ENCODE peak calls at places on chromosomes 13 and 19, in ten cellular contexts. L, X, D, Y, F, W, O, E, U and C are unnamed samples.

GRCh38 chr19:16371540-16371986 is 46.9 kb downstream of the KLF2 start:
- DNase-seq in L (peak), X (peak), D (no peak), Y (no peak), F (no peak), W (peak), O (no peak), E (peak), U (no peak), C (no peak)

GRCh38 chr19:10603084-10603872 is 16.2 kb upstream of the AP1M2 start:
- DNase-seq in L (peak), X (peak), D (peak), Y (peak), F (no peak), W (peak), O (no peak), E (peak), U (no peak), C (no peak)

GRCh38 chr19:4234142-4234861 is 5.0 kb downstream of the EBI3 start:
- DNase-seq in L (no peak), X (no peak), D (peak), Y (no peak), F (no peak), W (no peak), O (no peak), E (no peak), U (no peak), C (peak)

GRCh38 chr19:16417660-16418596 is 53.8 kb downstream of the EPS15L1 start:
- DNase-seq in L (peak), X (peak), D (peak), Y (peak), F (peak), W (peak), O (peak), E (peak), U (peak), C (no peak)

GRCh38 chr19:29596080-29596479 is 10.0 kb upstream of the POP4 start:
- DNase-seq in L (no peak), X (no peak), D (peak), Y (no peak), F (no peak), W (no peak), O (no peak), E (no peak), U (no peak), C (no peak)

GRCh38 chr13:45621950-45622349 is 6.4 kb upstream of the ERICH6B start:
- DNase-seq in L (no peak), X (no peak), D (peak), Y (peak), F (no peak), W (no peak), O (no peak), E (no peak), U (no peak), C (no peak)

GRCh38 chr19:5031231-5032100 is 62.6 kb downstream of the KDM4B start:
- DNase-seq in L (peak), X (peak), D (peak), Y (peak), F (peak), W (peak), O (peak), E (peak), U (peak), C (peak)

GRCh38 chr13:76638160-76638559 is 248.0 kb downstream of the KCTD12 start:
- DNase-seq in L (no peak), X (no peak), D (no peak), Y (no peak), F (no peak), W (no peak), O (no peak), E (no peak), U (no peak), C (no peak)

GRCh38 chr13:80237646-80238045 is 103.3 kb downstream of the SPRY2 start:
- DNase-seq in L (no peak), X (no peak), D (no peak), Y (no peak), F (no peak), W (no peak), O (no peak), E (no peak), U (peak), C (no peak)

GRCh38 chr19:28330831-28331230 is 882.1 kb downstream of the UQCRFS1 start:
- DNase-seq in L (no peak), X (no peak), D (no peak), Y (no peak), F (no peak), W (no peak), O (no peak), E (no peak), U (no peak), C (no peak)